ENCODE peak calls at places on chromosomes 3 and 15, in four cellular contexts. J is SK-N-SH, K is K562, W is WTC11. R is an unnamed sample.

GRCh38 chr3:101676219-101676764 is 640 bp downstream of the ZBTB11 start:
- DNase-seq in J (peak), K (peak), W (peak), R (peak)

GRCh38 chr3:16600771-16601538 is 4.3 kb downstream of the DAZL start:
- DNase-seq in J (peak), K (peak), W (peak), R (peak)

GRCh38 chr3:53109822-53110771 is 20.1 kb downstream of the RFT1 start:
- DNase-seq in J (peak), K (peak), W (peak), R (peak)

GRCh38 chr15:44034933-44035624 is 160.0 kb downstream of the FRMD5 start:
- DNase-seq in J (no peak), K (no peak), W (no peak), R (no peak)

GRCh38 chr3:125107861-125108567 is 52.2 kb upstream of the HEG1 start:
- DNase-seq in J (no peak), K (no peak), W (no peak), R (no peak)

GRCh38 chr3:16935766-16936165 is 51.0 kb downstream of the PLCL2 start:
- DNase-seq in J (no peak), K (no peak), W (no peak), R (no peak)

GRCh38 chr15:63072023-63072650 is 29.6 kb downstream of the TPM1 start:
- DNase-seq in J (no peak), K (no peak), W (no peak), R (no peak)

GRCh38 chr3:112654979-112655378 is 14.0 kb upstream of the CCDC80 start:
- DNase-seq in J (no peak), K (no peak), W (no peak), R (no peak)

GRCh38 chr3:195544634-195545033 is 1.5 kb upstream of the PPP1R2 start:
- DNase-seq in J (no peak), K (no peak), W (no peak), R (no peak)

GRCh38 chr15:59160880-59161593 is 45.6 kb upstream of the LDHAL6B start:
- DNase-seq in J (peak), K (peak), W (peak), R (peak)

GRCh38 chr3:23966308-23966707 is 21.2 kb downstream of the NR1D2 start:
- DNase-seq in J (no peak), K (no peak), W (no peak), R (no peak)

GRCh38 chr3:39808467-39809180 is 785 bp upstream of the MYRIP start:
- DNase-seq in J (peak), K (no peak), W (peak), R (peak)

GRCh38 chr3:105877625-105877913 is 8.8 kb upstream of the CBLB start:
- DNase-seq in J (no peak), K (no peak), W (no peak), R (no peak)

GRCh38 chr15:73922186-73923151 is 3.8 kb upstream of the LOXL1 start:
- DNase-seq in J (no peak), K (no peak), W (peak), R (no peak)

GRCh38 chr15:100592898-100593297 is 9.1 kb downstream of the LINS1 start:
- DNase-seq in J (no peak), K (no peak), W (no peak), R (no peak)

GRCh38 chr15:45573961-45574629 is 13.1 kb upstream of the BLOC1S6 start:
- DNase-seq in J (peak), K (peak), W (peak), R (peak)

GRCh38 chr3:54999159-54999558 is 71.3 kb upstream of the LRTM1 start:
- DNase-seq in J (no peak), K (peak), W (no peak), R (peak)

GRCh38 chr3:180253283-180253682 is 216.5 kb upstream of the PEX5L start:
- DNase-seq in J (no peak), K (no peak), W (no peak), R (no peak)

GRCh38 chr3:46206284-46206683 is 1.8 kb downstream of the CCR1 start:
- DNase-seq in J (no peak), K (no peak), W (no peak), R (no peak)

GRCh38 chr3:41174703-41174964 is 24.7 kb upstream of the CTNNB1 start:
- DNase-seq in J (no peak), K (no peak), W (no peak), R (no peak)

GRCh38 chr3:128152419-128153155 is 694 bp upstream of the EEFSEC start:
- DNase-seq in J (peak), K (peak), W (no peak), R (peak)

GRCh38 chr15:35936284-35936683 is 390.3 kb upstream of the DPH6 start:
- DNase-seq in J (no peak), K (no peak), W (no peak), R (no peak)

GRCh38 chr15:91664224-91664836 is 189.2 kb upstream of the SLCO3A1 start:
- DNase-seq in J (no peak), K (no peak), W (no peak), R (no peak)

GRCh38 chr3:146334151-146334550 is 83.2 kb upstream of the PLSCR4 start:
- DNase-seq in J (no peak), K (no peak), W (peak), R (no peak)

GRCh38 chr3:25910997-25911396 is 121.1 kb downstream of the OXSM start:
- DNase-seq in J (no peak), K (peak), W (peak), R (peak)

GRCh38 chr3:40129510-40129909 is 180.0 kb upstream of the EIF1B start:
- DNase-seq in J (no peak), K (no peak), W (no peak), R (no peak)

GRCh38 chr3:60774617-60775016 is 476.6 kb downstream of the FHIT start:
- DNase-seq in J (no peak), K (no peak), W (no peak), R (no peak)

GRCh38 chr15:85693277-85693676 is 101.4 kb downstream of the KLHL25 start:
- DNase-seq in J (no peak), K (no peak), W (no peak), R (no peak)

GRCh38 chr15:74312445-74313007 is 54.9 kb downstream of the CYP11A1 start:
- DNase-seq in J (peak), K (peak), W (no peak), R (no peak)

GRCh38 chr15:68302729-68303128 is 25.2 kb downstream of the FEM1B start:
- DNase-seq in J (no peak), K (no peak), W (no peak), R (no peak)

GRCh38 chr3:110754207-110754916 is 317.3 kb upstream of the NECTIN3 start:
- DNase-seq in J (no peak), K (no peak), W (no peak), R (no peak)

GRCh38 chr15:83784975-83785374 is 131.1 kb downstream of the ADAMTSL3 start:
- DNase-seq in J (no peak), K (no peak), W (no peak), R (no peak)

GRCh38 chr3:104040896-104041295 is 1325.8 kb upstream of the ALCAM start:
- DNase-seq in J (no peak), K (no peak), W (no peak), R (no peak)

GRCh38 chr3:128787256-128788253 is 61.6 kb downstream of the RAB7A start:
- DNase-seq in J (peak), K (peak), W (peak), R (peak)

GRCh38 chr3:50509715-50510114 is 6.3 kb upstream of the CACNA2D2 start:
- DNase-seq in J (no peak), K (no peak), W (no peak), R (no peak)

GRCh38 chr3:50510325-50510724 is 6.9 kb upstream of the CACNA2D2 start:
- DNase-seq in J (no peak), K (no peak), W (no peak), R (no peak)

GRCh38 chr3:50515565-50516047 is 12.2 kb upstream of the CACNA2D2 start:
- DNase-seq in J (peak), K (no peak), W (peak), R (peak)

GRCh38 chr3:50508821-50509220 is 5.4 kb upstream of the CACNA2D2 start:
- DNase-seq in J (no peak), K (no peak), W (no peak), R (no peak)

GRCh38 chr3:50512131-50512530 is 8.7 kb upstream of the CACNA2D2 start:
- DNase-seq in J (no peak), K (no peak), W (no peak), R (no peak)
- TF ChIP-seq FOXJ3 in J (no peak), K (no peak), W (no peak), R (no peak)

DNA sequence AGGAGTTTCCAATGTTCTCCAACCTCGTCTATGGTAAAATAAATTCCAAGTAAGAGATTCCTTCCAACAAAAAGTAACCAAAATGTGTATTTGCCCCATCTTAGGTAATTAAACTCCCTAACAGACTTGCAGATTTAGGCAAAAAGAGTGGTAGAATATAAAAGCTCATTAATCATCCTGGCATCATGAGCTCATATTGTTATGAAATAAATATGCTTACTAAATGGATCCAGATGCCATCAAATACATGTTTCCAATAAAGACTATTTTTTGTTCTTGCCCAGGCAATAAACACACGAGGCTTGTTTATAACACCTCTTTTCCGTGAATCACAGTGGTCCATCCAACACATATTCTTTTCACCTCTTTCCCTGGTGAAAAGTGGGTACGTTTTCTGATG is 189.4 kb downstream of the THSD4 start:
- DNase-seq in J (no peak), K (no peak), W (no peak), R (no peak)
- TF ChIP-seq FOXJ3 in J (no peak), K (no peak), W (no peak), R (no peak)

GRCh38 chr3:88298189-88298588 is 148.4 kb downstream of the C3orf38 start:
- DNase-seq in J (no peak), K (no peak), W (no peak), R (no peak)

GRCh38 chr3:88302003-88302393 is 152.2 kb downstream of the C3orf38 start:
- DNase-seq in J (no peak), K (no peak), W (no peak), R (no peak)

GRCh38 chr3:88301273-88302002 is 151.7 kb downstream of the C3orf38 start:
- DNase-seq in J (no peak), K (no peak), W (no peak), R (no peak)
- TF ChIP-seq FOXJ3 in J (no peak), K (no peak), W (no peak), R (no peak)

GRCh38 chr15:29278436-29279099 is 8.9 kb upstream of the NSMCE3 start:
- DNase-seq in J (no peak), K (no peak), W (no peak), R (no peak)
- TF ChIP-seq FOXJ3 in J (no peak), K (no peak), W (no peak), R (no peak)

GRCh38 chr15:67145710-67146109 is 80.3 kb downstream of the SMAD3 start:
- DNase-seq in J (no peak), K (no peak), W (no peak), R (no peak)

GRCh38 chr15:67148196-67148701 is 82.8 kb downstream of the SMAD3 start:
- DNase-seq in J (no peak), K (no peak), W (no peak), R (peak)

GRCh38 chr15:67146214-67146613 is 80.8 kb downstream of the SMAD3 start:
- DNase-seq in J (peak), K (no peak), W (no peak), R (peak)

GRCh38 chr15:67147410-67147949 is 82.1 kb downstream of the SMAD3 start:
- DNase-seq in J (no peak), K (no peak), W (no peak), R (no peak)

DNA sequence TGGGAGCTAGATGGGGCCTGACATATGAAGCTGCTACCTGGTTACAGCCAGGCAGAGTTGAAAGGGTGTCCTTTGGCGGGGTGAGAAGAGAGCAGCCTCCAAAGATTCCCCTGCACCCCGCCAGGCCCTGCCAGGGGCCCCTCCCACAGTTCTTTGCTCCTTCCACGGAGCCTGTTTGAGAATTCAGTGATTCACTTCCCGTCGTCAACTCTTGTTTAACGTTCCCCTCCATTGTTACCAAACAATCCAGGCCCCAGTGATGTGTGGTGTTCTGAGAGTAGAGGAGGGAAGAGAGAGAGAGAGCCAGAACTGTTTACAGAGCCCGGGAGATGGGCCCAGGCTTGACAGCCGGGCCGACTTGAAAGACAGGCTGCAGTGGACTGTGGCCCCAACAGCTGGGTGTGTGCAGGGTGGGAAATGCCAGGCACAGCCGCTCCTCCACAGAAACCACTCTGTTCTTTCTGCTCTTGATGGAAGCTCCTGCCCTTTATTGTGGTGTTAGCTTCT is 81.5 kb downstream of the SMAD3 start:
- DNase-seq in J (no peak), K (no peak), W (no peak), R (peak)
- TF ChIP-seq FOXJ3 in J (no peak), K (no peak), W (no peak), R (peak)

GRCh38 chr15:72365844-72366243 is 10.0 kb downstream of the HEXA start:
- DNase-seq in J (no peak), K (no peak), W (no peak), R (no peak)
- TF ChIP-seq FOXJ3 in J (no peak), K (no peak), W (no peak), R (no peak)

GRCh38 chr3:157077565-157077991 is 82.4 kb downstream of the CCNL1 start:
- DNase-seq in J (no peak), K (no peak), W (no peak), R (peak)
- TF ChIP-seq FOXJ3 in J (no peak), K (no peak), W (no peak), R (no peak)

GRCh38 chr15:75723847-75724660 is 11.4 kb upstream of the CSPG4 start:
- DNase-seq in J (peak), K (peak), W (peak), R (peak)
- TF ChIP-seq FOXJ3 in J (no peak), K (peak), W (no peak), R (peak)

GRCh38 chr3:77320514-77320913 is 280.6 kb downstream of the ROBO2 start:
- DNase-seq in J (peak), K (peak), W (no peak), R (peak)
- TF ChIP-seq FOXJ3 in J (no peak), K (no peak), W (no peak), R (no peak)

R was measured in HepG2.